ENCODE peak calls at places on chromosomes 16 and 17, in nine cellular contexts. D, Y, E, V, K, O, N, Z and B are unnamed samples.

GRCh38 chr17:30543456-30543855 is 66.2 kb downstream of the GOSR1 start:
- DNase-seq in E (no peak), N (peak; percentile 6), Z (no peak), O (no peak), V (no peak), Y (no peak), K (no peak), D (no peak), B (no peak)

GRCh38 chr17:30600830-30601494 is 123.8 kb downstream of the GOSR1 start:
- DNase-seq in D (peak; percentile 40), Y (no peak), O (no peak), K (peak; percentile 31), Z (peak; percentile 64), V (peak; percentile 30), E (peak; percentile 5), N (peak; percentile 8), B (no peak)

GRCh38 chr17:76153640-76154039 is 12.6 kb upstream of the FOXJ1 start:
- DNase-seq in D (no peak), O (no peak), V (no peak), K (no peak), N (no peak), Z (peak; percentile 73), Y (no peak), E (no peak), B (peak; percentile 45)

GRCh38 chr16:12319464-12320030 is 343.0 kb downstream of the SNX29 start:
- DNase-seq in O (peak; percentile 59), Z (no peak), E (no peak), K (no peak), D (no peak), V (peak; percentile 30), Y (no peak), N (no peak), B (no peak)

GRCh38 chr17:44601574-44602372 is 44.5 kb downstream of the FZD2 start:
- DNase-seq in E (no peak), Y (no peak), V (no peak), Z (peak; percentile 73), D (peak; percentile 27), O (no peak), N (no peak), K (no peak), B (no peak)

GRCh38 chr17:4307179-4307930 is 43.6 kb upstream of the ANKFY1 start:
- DNase-seq in O (no peak), K (no peak), E (no peak), N (no peak), D (no peak), Y (no peak), Z (no peak), V (no peak), B (no peak)

GRCh38 chr16:89187337-89188063 is 12.8 kb downstream of the SLC22A31 start:
- DNase-seq in V (no peak), N (no peak), E (no peak), K (peak; percentile 44), O (no peak), D (no peak), Y (no peak), Z (no peak), B (no peak)

GRCh38 chr17:16583781-16584180 is 14.8 kb upstream of the ZNF287 start:
- DNase-seq in K (no peak), V (no peak), E (no peak), N (no peak), Y (no peak), Z (no peak), D (no peak), O (no peak), B (no peak)

GRCh38 chr16:13154799-13155198 is 253.4 kb downstream of the SHISA9 start:
- DNase-seq in Z (no peak), K (no peak), N (no peak), Y (no peak), E (no peak), D (no peak), V (no peak), O (no peak), B (no peak)

GRCh38 chr17:15038656-15039055 is 226.5 kb downstream of the PMP22 start:
- DNase-seq in Z (peak; percentile 71), Y (peak; percentile 15), N (peak; percentile 1), D (peak; percentile 63), E (no peak), K (no peak), V (no peak), O (no peak), B (no peak)

GRCh38 chr17:859461-860195 is 77.5 kb downstream of the MRM3 start:
- DNase-seq in Z (no peak), N (no peak), D (peak; percentile 31), K (no peak), V (no peak), O (peak; percentile 13), E (no peak), Y (no peak), B (no peak)

GRCh38 chr16:27531186-27531585 is 18.5 kb downstream of the GTF3C1 start:
- DNase-seq in K (no peak), Z (no peak), E (no peak), Y (no peak), O (no peak), N (no peak), D (no peak), V (no peak), B (no peak)

GRCh38 chr16:72202014-72202413 is 30.1 kb upstream of the PMFBP1 start:
- DNase-seq in Y (peak; percentile 18), E (no peak), D (no peak), O (no peak), N (peak; percentile 61), Z (no peak), V (no peak), K (no peak), B (no peak)

GRCh38 chr16:77414752-77415231 is 20.0 kb downstream of the ADAMTS18 start:
- DNase-seq in N (peak; percentile 1), V (no peak), Z (no peak), E (no peak), K (no peak), Y (no peak), O (peak; percentile 65), D (no peak), B (no peak)

GRCh38 chr17:50266384-50267073 is 7.7 kb upstream of the TMEM92 start:
- DNase-seq in K (no peak), V (peak; percentile 69), E (no peak), N (peak; percentile 69), O (peak; percentile 76), Y (peak; percentile 19), D (peak; percentile 88), Z (peak; percentile 78), B (peak; percentile 61)

GRCh38 chr17:70654706-70655105 is 485.4 kb downstream of the KCNJ2 start:
- DNase-seq in V (no peak), K (no peak), D (no peak), N (no peak), O (no peak), Y (no peak), Z (no peak), E (no peak), B (no peak)

GRCh38 chr17:82644148-82644547 is 4.1 kb downstream of the WDR45B start:
- DNase-seq in E (no peak), Y (no peak), D (no peak), O (no peak), V (no peak), K (no peak), N (no peak), Z (no peak), B (no peak)